ENCODE peak calls at places on chromosome 20, in nine cellular contexts. One of them, this sample, is unnamed.
A peak's percentile ranks its signal among the peaks of the same experiment; 100 is the strongest.

GRCh38 chr20:62328684-62329388 is 26.0 kb downstream of the ADRM1 start:
- DNase-seq in nephron progenitor cell: no peak
- DNase-seq in Daoy: no peak
- DNase-seq in cerebellar cortex: no peak
- DNase-seq in glutamatergic neuron: no peak
- DNase-seq in NCI-H2081: no peak
- DNase-seq in T-helper 17 cell: no peak
- DNase-seq in choroid plexus epithelial cell: no peak
- DNase-seq in Calu3: no peak
- DNase-seq in this sample: no peak

GRCh38 chr20:64146301-64146935 is 17.8 kb upstream of the MYT1 start:
- DNase-seq in nephron progenitor cell: no peak
- DNase-seq in Daoy: no peak
- DNase-seq in cerebellar cortex: no peak
- DNase-seq in glutamatergic neuron: peak; percentile 72
- DNase-seq in NCI-H2081: no peak
- DNase-seq in T-helper 17 cell: no peak
- DNase-seq in choroid plexus epithelial cell: no peak
- DNase-seq in Calu3: no peak
- DNase-seq in this sample: peak; percentile 71

GRCh38 chr20:63163171-63163570 is 52.8 kb downstream of the YTHDF1 start:
- DNase-seq in nephron progenitor cell: no peak
- DNase-seq in Daoy: no peak
- DNase-seq in cerebellar cortex: no peak
- DNase-seq in glutamatergic neuron: peak; percentile 12
- DNase-seq in NCI-H2081: no peak
- DNase-seq in T-helper 17 cell: no peak
- DNase-seq in choroid plexus epithelial cell: no peak
- DNase-seq in Calu3: no peak
- DNase-seq in this sample: no peak

GRCh38 chr20:47572105-47572729 is 70.5 kb downstream of the NCOA3 start:
- DNase-seq in nephron progenitor cell: no peak
- DNase-seq in Daoy: no peak
- DNase-seq in cerebellar cortex: no peak
- DNase-seq in glutamatergic neuron: no peak
- DNase-seq in NCI-H2081: no peak
- DNase-seq in T-helper 17 cell: no peak
- DNase-seq in choroid plexus epithelial cell: no peak
- DNase-seq in Calu3: no peak
- DNase-seq in this sample: no peak

GRCh38 chr20:4244700-4245485 is 229.5 kb upstream of the RNF24 start:
- DNase-seq in nephron progenitor cell: no peak
- DNase-seq in Daoy: no peak
- DNase-seq in cerebellar cortex: no peak
- DNase-seq in glutamatergic neuron: no peak
- DNase-seq in NCI-H2081: no peak
- DNase-seq in T-helper 17 cell: no peak
- DNase-seq in choroid plexus epithelial cell: peak; percentile 27
- DNase-seq in Calu3: peak; percentile 41
- DNase-seq in this sample: no peak

GRCh38 chr20:33914871-33915270 is 78.8 kb upstream of the RALY start:
- DNase-seq in nephron progenitor cell: no peak
- DNase-seq in Daoy: peak; percentile 80
- DNase-seq in cerebellar cortex: no peak
- DNase-seq in glutamatergic neuron: no peak
- DNase-seq in NCI-H2081: no peak
- DNase-seq in T-helper 17 cell: no peak
- DNase-seq in choroid plexus epithelial cell: peak; percentile 92
- DNase-seq in Calu3: peak; percentile 49
- DNase-seq in this sample: peak; percentile 13

GRCh38 chr20:42093542-42094440 is 475.6 kb upstream of the CHD6 start:
- DNase-seq in nephron progenitor cell: no peak
- DNase-seq in Daoy: no peak
- DNase-seq in cerebellar cortex: no peak
- DNase-seq in glutamatergic neuron: no peak
- DNase-seq in NCI-H2081: peak; percentile 1
- DNase-seq in T-helper 17 cell: no peak
- DNase-seq in choroid plexus epithelial cell: no peak
- DNase-seq in Calu3: no peak
- DNase-seq in this sample: peak; percentile 85

GRCh38 chr20:49482621-49483017 is at the start of gene KCNB1:
- DNase-seq in nephron progenitor cell: peak; percentile 96
- DNase-seq in Daoy: peak; percentile 82
- DNase-seq in cerebellar cortex: no peak
- DNase-seq in glutamatergic neuron: peak; percentile 40
- DNase-seq in NCI-H2081: no peak
- DNase-seq in T-helper 17 cell: peak; percentile 12
- DNase-seq in choroid plexus epithelial cell: peak; percentile 45
- DNase-seq in Calu3: peak; percentile 49
- DNase-seq in this sample: no peak

GRCh38 chr20:49973964-49974363 is 8.8 kb upstream of the SNAI1 start:
- DNase-seq in nephron progenitor cell: no peak
- DNase-seq in Daoy: no peak
- DNase-seq in cerebellar cortex: no peak
- DNase-seq in glutamatergic neuron: no peak
- DNase-seq in NCI-H2081: no peak
- DNase-seq in T-helper 17 cell: no peak
- DNase-seq in choroid plexus epithelial cell: no peak
- DNase-seq in Calu3: no peak
- DNase-seq in this sample: no peak

GRCh38 chr20:40694246-40694645 is 5.2 kb upstream of the MAFB start:
- DNase-seq in nephron progenitor cell: no peak
- DNase-seq in Daoy: no peak
- DNase-seq in cerebellar cortex: no peak
- DNase-seq in glutamatergic neuron: no peak
- DNase-seq in NCI-H2081: no peak
- DNase-seq in T-helper 17 cell: no peak
- DNase-seq in choroid plexus epithelial cell: no peak
- DNase-seq in Calu3: no peak
- DNase-seq in this sample: no peak

GRCh38 chr20:5741089-5741488 is 9.1 kb upstream of the SHLD1 start:
- DNase-seq in nephron progenitor cell: no peak
- DNase-seq in Daoy: peak; percentile 23
- DNase-seq in cerebellar cortex: peak; percentile 93
- DNase-seq in glutamatergic neuron: no peak
- DNase-seq in NCI-H2081: no peak
- DNase-seq in T-helper 17 cell: no peak
- DNase-seq in choroid plexus epithelial cell: no peak
- DNase-seq in Calu3: no peak
- DNase-seq in this sample: no peak

GRCh38 chr20:16349518-16350295 is 223.5 kb downstream of the KIF16B start:
- DNase-seq in nephron progenitor cell: no peak
- DNase-seq in Daoy: peak; percentile 9
- DNase-seq in cerebellar cortex: no peak
- DNase-seq in glutamatergic neuron: no peak
- DNase-seq in NCI-H2081: no peak
- DNase-seq in T-helper 17 cell: no peak
- DNase-seq in choroid plexus epithelial cell: peak; percentile 23
- DNase-seq in Calu3: no peak
- DNase-seq in this sample: no peak

GRCh38 chr20:39910536-39910935 is 778.5 kb downstream of the MAFB start:
- DNase-seq in nephron progenitor cell: no peak
- DNase-seq in Daoy: no peak
- DNase-seq in cerebellar cortex: no peak
- DNase-seq in glutamatergic neuron: no peak
- DNase-seq in NCI-H2081: no peak
- DNase-seq in T-helper 17 cell: no peak
- DNase-seq in choroid plexus epithelial cell: peak; percentile 5
- DNase-seq in Calu3: no peak
- DNase-seq in this sample: no peak

GRCh38 chr20:16801919-16802651 is 53.9 kb downstream of the OTOR start:
- DNase-seq in nephron progenitor cell: peak; percentile 86
- DNase-seq in Daoy: peak; percentile 49
- DNase-seq in cerebellar cortex: peak; percentile 79
- DNase-seq in glutamatergic neuron: peak; percentile 88
- DNase-seq in NCI-H2081: peak; percentile 74
- DNase-seq in T-helper 17 cell: no peak
- DNase-seq in choroid plexus epithelial cell: peak; percentile 73
- DNase-seq in Calu3: peak; percentile 50
- DNase-seq in this sample: peak; percentile 49

GRCh38 chr20:56689318-56689717 is 60.2 kb downstream of the TFAP2C start:
- DNase-seq in nephron progenitor cell: peak; percentile 13
- DNase-seq in Daoy: peak; percentile 75
- DNase-seq in cerebellar cortex: no peak
- DNase-seq in glutamatergic neuron: no peak
- DNase-seq in NCI-H2081: no peak
- DNase-seq in T-helper 17 cell: no peak
- DNase-seq in choroid plexus epithelial cell: peak; percentile 47
- DNase-seq in Calu3: no peak
- DNase-seq in this sample: no peak

GRCh38 chr20:41167481-41168253 is 30.3 kb downstream of the PLCG1 start:
- DNase-seq in nephron progenitor cell: no peak
- DNase-seq in Daoy: no peak
- DNase-seq in cerebellar cortex: no peak
- DNase-seq in glutamatergic neuron: no peak
- DNase-seq in NCI-H2081: no peak
- DNase-seq in T-helper 17 cell: no peak
- DNase-seq in choroid plexus epithelial cell: no peak
- DNase-seq in Calu3: no peak
- DNase-seq in this sample: no peak

GRCh38 chr20:43727980-43728590 is 1.3 kb upstream of the GTSF1L start:
- DNase-seq in nephron progenitor cell: no peak
- DNase-seq in Daoy: no peak
- DNase-seq in cerebellar cortex: no peak
- DNase-seq in glutamatergic neuron: no peak
- DNase-seq in NCI-H2081: no peak
- DNase-seq in T-helper 17 cell: no peak
- DNase-seq in choroid plexus epithelial cell: no peak
- DNase-seq in Calu3: no peak
- DNase-seq in this sample: no peak

GRCh38 chr20:50194831-50195523 is 4.3 kb downstream of the CEBPB start:
- DNase-seq in nephron progenitor cell: no peak
- DNase-seq in Daoy: no peak
- DNase-seq in cerebellar cortex: no peak
- DNase-seq in glutamatergic neuron: no peak
- DNase-seq in NCI-H2081: no peak
- DNase-seq in T-helper 17 cell: no peak
- DNase-seq in choroid plexus epithelial cell: peak; percentile 48
- DNase-seq in Calu3: no peak
- DNase-seq in this sample: no peak

GRCh38 chr20:54980321-54980960 is 505.0 kb downstream of the DOK5 start:
- DNase-seq in nephron progenitor cell: peak; percentile 8
- DNase-seq in Daoy: no peak
- DNase-seq in cerebellar cortex: no peak
- DNase-seq in glutamatergic neuron: no peak
- DNase-seq in NCI-H2081: peak; percentile 71
- DNase-seq in T-helper 17 cell: no peak
- DNase-seq in choroid plexus epithelial cell: peak; percentile 0
- DNase-seq in Calu3: no peak
- DNase-seq in this sample: no peak

GRCh38 chr20:16541226-16541625 is 32.0 kb downstream of the KIF16B start:
- DNase-seq in nephron progenitor cell: no peak
- DNase-seq in Daoy: no peak
- DNase-seq in cerebellar cortex: peak; percentile 80
- DNase-seq in glutamatergic neuron: no peak
- DNase-seq in NCI-H2081: no peak
- DNase-seq in T-helper 17 cell: no peak
- DNase-seq in choroid plexus epithelial cell: no peak
- DNase-seq in Calu3: no peak
- DNase-seq in this sample: no peak

GRCh38 chr20:46210672-46211330 is 92.7 kb downstream of the CD40 start:
- DNase-seq in nephron progenitor cell: no peak
- DNase-seq in Daoy: no peak
- DNase-seq in cerebellar cortex: no peak
- DNase-seq in glutamatergic neuron: no peak
- DNase-seq in NCI-H2081: no peak
- DNase-seq in T-helper 17 cell: no peak
- DNase-seq in choroid plexus epithelial cell: no peak
- DNase-seq in Calu3: no peak
- DNase-seq in this sample: no peak

GRCh38 chr20:13220194-13220856 is 749 bp upstream of the ISM1 start:
- DNase-seq in nephron progenitor cell: peak; percentile 71
- DNase-seq in Daoy: peak; percentile 56
- DNase-seq in cerebellar cortex: peak; percentile 9
- DNase-seq in glutamatergic neuron: peak; percentile 73
- DNase-seq in NCI-H2081: peak; percentile 43
- DNase-seq in T-helper 17 cell: no peak
- DNase-seq in choroid plexus epithelial cell: peak; percentile 20
- DNase-seq in Calu3: peak; percentile 32
- DNase-seq in this sample: no peak

GRCh38 chr20:24681634-24682495 is 212.4 kb downstream of the SYNDIG1 start:
- DNase-seq in nephron progenitor cell: no peak
- DNase-seq in Daoy: no peak
- DNase-seq in cerebellar cortex: peak; percentile 35
- DNase-seq in glutamatergic neuron: no peak
- DNase-seq in NCI-H2081: no peak
- DNase-seq in T-helper 17 cell: no peak
- DNase-seq in choroid plexus epithelial cell: no peak
- DNase-seq in Calu3: no peak
- DNase-seq in this sample: no peak

GRCh38 chr20:2800590-2801458 is at the start of gene CPXM1:
- DNase-seq in nephron progenitor cell: peak; percentile 82
- DNase-seq in Daoy: peak; percentile 38
- DNase-seq in cerebellar cortex: no peak
- DNase-seq in glutamatergic neuron: peak; percentile 64
- DNase-seq in NCI-H2081: no peak
- DNase-seq in T-helper 17 cell: no peak
- DNase-seq in choroid plexus epithelial cell: no peak
- DNase-seq in Calu3: no peak
- DNase-seq in this sample: no peak

GRCh38 chr20:43541214-43541613 is 17.6 kb upstream of the SGK2 start:
- DNase-seq in nephron progenitor cell: no peak
- DNase-seq in Daoy: no peak
- DNase-seq in cerebellar cortex: no peak
- DNase-seq in glutamatergic neuron: no peak
- DNase-seq in NCI-H2081: no peak
- DNase-seq in T-helper 17 cell: no peak
- DNase-seq in choroid plexus epithelial cell: no peak
- DNase-seq in Calu3: no peak
- DNase-seq in this sample: no peak

GRCh38 chr20:23257848-23258746 is 92.5 kb upstream of the NXT1 start:
- DNase-seq in nephron progenitor cell: no peak
- DNase-seq in Daoy: peak; percentile 81
- DNase-seq in cerebellar cortex: no peak
- DNase-seq in glutamatergic neuron: no peak
- DNase-seq in NCI-H2081: peak; percentile 87
- DNase-seq in T-helper 17 cell: no peak
- DNase-seq in choroid plexus epithelial cell: peak; percentile 93
- DNase-seq in Calu3: no peak
- DNase-seq in this sample: no peak

GRCh38 chr20:24379116-24379927 is 90.1 kb upstream of the SYNDIG1 start:
- DNase-seq in nephron progenitor cell: no peak
- DNase-seq in Daoy: peak; percentile 2
- DNase-seq in cerebellar cortex: no peak
- DNase-seq in glutamatergic neuron: peak; percentile 31
- DNase-seq in NCI-H2081: no peak
- DNase-seq in T-helper 17 cell: no peak
- DNase-seq in choroid plexus epithelial cell: peak; percentile 64
- DNase-seq in Calu3: no peak
- DNase-seq in this sample: no peak

GRCh38 chr20:54090230-54091119 is 20.1 kb upstream of the BCAS1 start:
- DNase-seq in nephron progenitor cell: no peak
- DNase-seq in Daoy: no peak
- DNase-seq in cerebellar cortex: no peak
- DNase-seq in glutamatergic neuron: no peak
- DNase-seq in NCI-H2081: no peak
- DNase-seq in T-helper 17 cell: no peak
- DNase-seq in choroid plexus epithelial cell: no peak
- DNase-seq in Calu3: no peak
- DNase-seq in this sample: no peak

GRCh38 chr20:57388953-57389694 is 2.1 kb upstream of the RBM38 start:
- DNase-seq in nephron progenitor cell: peak; percentile 85
- DNase-seq in Daoy: peak; percentile 68
- DNase-seq in cerebellar cortex: no peak
- DNase-seq in glutamatergic neuron: peak; percentile 38
- DNase-seq in NCI-H2081: no peak
- DNase-seq in T-helper 17 cell: peak; percentile 56
- DNase-seq in choroid plexus epithelial cell: peak; percentile 45
- DNase-seq in Calu3: peak; percentile 92
- DNase-seq in this sample: no peak

GRCh38 chr20:62104234-62104789 is 18.0 kb upstream of the LSM14B start:
- DNase-seq in nephron progenitor cell: no peak
- DNase-seq in Daoy: no peak
- DNase-seq in cerebellar cortex: no peak
- DNase-seq in glutamatergic neuron: no peak
- DNase-seq in NCI-H2081: no peak
- DNase-seq in T-helper 17 cell: no peak
- DNase-seq in choroid plexus epithelial cell: no peak
- DNase-seq in Calu3: no peak
- DNase-seq in this sample: no peak

GRCh38 chr20:32946629-32947028 is 57.6 kb downstream of the SUN5 start:
- DNase-seq in nephron progenitor cell: no peak
- DNase-seq in Daoy: no peak
- DNase-seq in cerebellar cortex: no peak
- DNase-seq in glutamatergic neuron: no peak
- DNase-seq in NCI-H2081: no peak
- DNase-seq in T-helper 17 cell: no peak
- DNase-seq in choroid plexus epithelial cell: no peak
- DNase-seq in Calu3: no peak
- DNase-seq in this sample: no peak